ENCODE peak calls at places on chromosomes 2 and 18, in eight cellular contexts. F is stimulated activated naive CD8-positive, alpha-beta T cell treated with anti-CD3 and anti-CD28 coated beads, Interleukin-15, amount 100 ng/mL, for 72 hours; T is T-cell; B is activated CD8-positive, alpha-beta T cell treated with anti-CD3 and anti-CD28 coated beads for 36 hours; N is gastroesophageal sphincter; Q is DND-41; M is left lung; U is heart left ventricle. E is an unnamed sample.

GRCh38 chr2:189628817-189629552 is 32.3 kb upstream of the ASNSD1 start:
- ATAC-seq in F (no peak), T (no peak), B (no peak), N (no peak), Q (peak; percentile 31), M (peak; percentile 47), U (peak; percentile 75), E (no peak)

GRCh38 chr2:239824866-239825704 is 200.1 kb downstream of the NDUFA10 start:
- ATAC-seq in F (no peak), T (no peak), B (no peak), N (no peak), Q (no peak), M (no peak), U (no peak), E (no peak)

GRCh38 chr2:121809607-121810006 is 54.2 kb downstream of the TSN start:
- ATAC-seq in F (no peak), T (no peak), B (no peak), N (no peak), Q (no peak), M (no peak), U (no peak), E (no peak)

GRCh38 chr18:57057890-57058289 is 89.0 kb upstream of the BOD1L2 start:
- ATAC-seq in F (peak; percentile 97), T (no peak), B (peak; percentile 62), N (no peak), Q (no peak), M (no peak), U (no peak), E (peak; percentile 80)

GRCh38 chr2:39142012-39142346 is 21.1 kb upstream of the SOS1 start:
- ATAC-seq in F (peak; percentile 57), T (no peak), B (peak; percentile 30), N (no peak), Q (no peak), M (no peak), U (no peak), E (no peak)

GRCh38 chr2:70546376-70546775 is 7.2 kb downstream of the TGFA start:
- ATAC-seq in F (no peak), T (no peak), B (no peak), N (no peak), Q (no peak), M (no peak), U (no peak), E (no peak)

GRCh38 chr2:239273280-239274234 is 127.3 kb downstream of the HDAC4 start:
- ATAC-seq in F (no peak), T (no peak), B (no peak), N (no peak), Q (no peak), M (no peak), U (no peak), E (no peak)

GRCh38 chr18:23321996-23322395 is 131.1 kb upstream of the RIOK3 start:
- ATAC-seq in F (no peak), T (no peak), B (no peak), N (no peak), Q (no peak), M (no peak), U (no peak), E (no peak)

GRCh38 chr2:125224830-125225229 is 1199.7 kb downstream of the CNTNAP5 start:
- ATAC-seq in F (no peak), T (no peak), B (no peak), N (no peak), Q (no peak), M (no peak), U (no peak), E (no peak)

GRCh38 chr2:10277293-10278028 is 25.2 kb upstream of the HPCAL1 start:
- ATAC-seq in F (no peak), T (no peak), B (no peak), N (no peak), Q (no peak), M (no peak), U (no peak), E (no peak)

GRCh38 chr18:74266161-74266560 is 25.6 kb downstream of the CYB5A start:
- ATAC-seq in F (no peak), T (no peak), B (no peak), N (no peak), Q (no peak), M (peak; percentile 25), U (no peak), E (no peak)

GRCh38 chr18:46649071-46649862 is 7.8 kb downstream of the LOXHD1 start:
- ATAC-seq in F (no peak), T (no peak), B (no peak), N (no peak), Q (no peak), M (no peak), U (peak; percentile 50), E (no peak)

GRCh38 chr2:84290537-84290936 is 168.5 kb downstream of the SUCLG1 start:
- ATAC-seq in F (no peak), T (no peak), B (no peak), N (no peak), Q (no peak), M (no peak), U (no peak), E (no peak)

GRCh38 chr2:37773354-37773753 is 101.9 kb upstream of the CDC42EP3 start:
- ATAC-seq in F (no peak), T (no peak), B (no peak), N (no peak), Q (no peak), M (no peak), U (no peak), E (no peak)